ENCODE peak calls at places on chromosomes 16 and 17, in eight cellular contexts. B is mesendoderm; D is HFF-Myc; A is CD4-positive, CD25-positive, alpha-beta regulatory T cell; K is left lung; M is lower lobe of right lung; E is IMR-90; Y is kidney. Q is an unnamed sample.

GRCh38 chr17:9236286-9237052 is 215.2 kb downstream of the NTN1 start:
- DNase-seq in B (no peak), D (no peak), A (no peak), K (no peak), M (peak; percentile 37), E (no peak), Y (peak; percentile 60), Q (no peak)

GRCh38 chr16:68835970-68836369 is 7.4 kb upstream of the TANGO6 start:
- DNase-seq in B (no peak), D (no peak), A (no peak), K (no peak), M (no peak), E (no peak), Y (no peak), Q (no peak)

GRCh38 chr17:60390881-60391418 is 983 bp downstream of the USP32 start:
- DNase-seq in B (peak; percentile 45), D (no peak), A (peak; percentile 45), K (no peak), M (peak; percentile 52), E (peak; percentile 33), Y (peak; percentile 52), Q (no peak)

GRCh38 chr16:22849517-22849916 is 35.6 kb downstream of the HS3ST2 start:
- DNase-seq in B (no peak), D (no peak), A (no peak), K (no peak), M (no peak), E (no peak), Y (no peak), Q (no peak)

GRCh38 chr16:48536600-48537200 is 73.3 kb downstream of the N4BP1 start:
- DNase-seq in B (no peak), D (no peak), A (peak; percentile 28), K (no peak), M (no peak), E (no peak), Y (peak; percentile 35), Q (no peak)

GRCh38 chr17:28554565-28554964 is 2.1 kb upstream of the UNC119 start:
- DNase-seq in B (peak; percentile 51), D (no peak), A (no peak), K (no peak), M (no peak), E (no peak), Y (peak; percentile 48), Q (no peak)

GRCh38 chr17:59372138-59372751 is 40.8 kb downstream of the YPEL2 start:
- DNase-seq in B (no peak), D (peak; percentile 36), A (no peak), K (no peak), M (no peak), E (peak; percentile 54), Y (no peak), Q (no peak)

GRCh38 chr17:62627219-62627903 is at the start of gene MRC2:
- DNase-seq in B (peak; percentile 93), D (peak; percentile 38), A (peak; percentile 26), K (peak; percentile 83), M (peak; percentile 72), E (peak; percentile 82), Y (peak; percentile 93), Q (peak; percentile 89)

GRCh38 chr16:51343411-51343810 is 192.3 kb upstream of the SALL1 start:
- DNase-seq in B (no peak), D (no peak), A (no peak), K (no peak), M (no peak), E (peak; percentile 52), Y (no peak), Q (no peak)

GRCh38 chr16:87308826-87309225 is 8.4 kb downstream of the C16orf95 start:
- DNase-seq in B (no peak), D (no peak), A (peak; percentile 22), K (no peak), M (no peak), E (no peak), Y (no peak), Q (no peak)

GRCh38 chr16:35585411-35585810 is 2126.0 kb downstream of the TP53TG3F start:
- DNase-seq in B (no peak), D (no peak), A (no peak), K (no peak), M (no peak), E (no peak), Y (no peak), Q (no peak)

GRCh38 chr17:48985436-48986245 is 11.5 kb upstream of the IGF2BP1 start:
- DNase-seq in B (no peak), D (no peak), A (no peak), K (no peak), M (no peak), E (no peak), Y (no peak), Q (peak; percentile 27)

GRCh38 chr16:57802635-57803412 is 533 bp upstream of the KIFC3 start:
- DNase-seq in B (peak; percentile 81), D (no peak), A (no peak), K (peak; percentile 67), M (peak; percentile 45), E (peak; percentile 54), Y (peak; percentile 85), Q (no peak)

GRCh38 chr17:16516594-16517018 is 24.6 kb upstream of the LRRC75A start:
- DNase-seq in B (peak; percentile 75), D (peak; percentile 21), A (no peak), K (no peak), M (no peak), E (peak; percentile 80), Y (no peak), Q (no peak)

GRCh38 chr17:57735230-57735629 is 9.9 kb downstream of the CCDC182 start:
- DNase-seq in B (no peak), D (no peak), A (no peak), K (no peak), M (no peak), E (no peak), Y (no peak), Q (no peak)

GRCh38 chr17:28204244-28204643 is 114.8 kb upstream of the TMEM97 start:
- DNase-seq in B (no peak), D (no peak), A (no peak), K (no peak), M (no peak), E (no peak), Y (no peak), Q (no peak)

GRCh38 chr16:25065899-25066298 is 45.6 kb upstream of the LCMT1 start:
- DNase-seq in B (peak; percentile 59), D (no peak), A (no peak), K (no peak), M (no peak), E (no peak), Y (no peak), Q (no peak)

GRCh38 chr16:13629704-13630103 is 290.2 kb upstream of the ERCC4 start:
- DNase-seq in B (no peak), D (no peak), A (no peak), K (no peak), M (no peak), E (no peak), Y (no peak), Q (no peak)

GRCh38 chr16:53973021-53973420 is 269.1 kb downstream of the FTO start:
- DNase-seq in B (peak; percentile 3), D (no peak), A (no peak), K (no peak), M (no peak), E (no peak), Y (no peak), Q (no peak)

GRCh38 chr17:34241062-34241461 is 14.0 kb upstream of the CCL2 start:
- DNase-seq in B (no peak), D (no peak), A (no peak), K (no peak), M (no peak), E (peak; percentile 44), Y (peak; percentile 87), Q (no peak)

DNA sequence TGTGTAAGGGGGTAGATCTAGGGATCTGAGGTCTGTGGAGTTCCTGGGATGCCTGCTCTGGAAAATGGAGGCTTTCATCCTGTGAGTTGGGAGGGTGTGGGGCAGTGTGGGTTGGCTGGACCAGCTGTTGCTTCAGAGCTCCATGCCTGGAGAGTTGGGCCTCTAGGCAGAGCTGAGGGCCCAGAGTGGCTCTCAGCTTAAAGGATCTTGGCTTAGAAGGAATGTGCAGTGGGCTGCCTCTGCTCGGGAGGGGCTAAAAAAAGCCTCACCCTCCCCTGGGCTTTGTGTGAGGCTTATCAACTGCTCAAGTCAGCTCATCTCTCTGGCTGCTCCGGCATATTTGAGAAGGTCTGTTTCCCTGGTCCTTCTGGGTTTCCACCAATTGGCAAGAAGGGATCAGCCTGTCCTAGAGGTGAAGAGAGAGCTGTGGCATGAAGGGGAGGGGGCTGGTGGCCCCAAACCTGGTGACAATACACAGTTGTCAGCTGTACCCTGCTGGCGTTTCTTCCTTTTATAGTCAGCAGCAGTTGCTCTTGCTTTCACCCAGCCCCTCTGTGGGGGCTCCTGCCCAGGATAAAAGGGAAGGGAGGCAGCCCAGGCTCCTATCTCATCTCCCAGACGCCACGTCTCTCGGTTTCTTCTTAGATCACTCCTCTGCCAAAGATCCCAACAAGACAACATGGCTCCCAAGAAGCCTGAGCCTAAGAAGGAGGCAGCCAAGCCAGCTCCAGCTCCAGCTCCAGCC is at the start of gene MYL4:
- DNase-seq in B (peak; percentile 81), D (no peak), A (no peak), K (no peak), M (no peak), E (no peak), Y (no peak), Q (no peak)
- H3K4me3 ChIP-seq in B (no peak within 1 kb of the TSS), D (no peak within 1 kb of the TSS), A (no peak within 1 kb of the TSS), K (no peak within 1 kb of the TSS), M (no peak within 1 kb of the TSS), E (no peak within 1 kb of the TSS), Y (no peak within 1 kb of the TSS), Q (no peak within 1 kb of the TSS)

GRCh38 chr16:4927661-4928060 is 9.3 kb downstream of the PPL start:
- DNase-seq in B (no peak), D (no peak), A (no peak), K (no peak), M (no peak), E (no peak), Y (no peak), Q (no peak)
- H3K4me3 ChIP-seq in B (no peak overlapping the region), D (no peak overlapping the region), A (no peak overlapping the region), K (no peak overlapping the region), M (no peak overlapping the region), E (no peak overlapping the region), Y (no peak overlapping the region), Q (no peak overlapping the region)

DNA sequence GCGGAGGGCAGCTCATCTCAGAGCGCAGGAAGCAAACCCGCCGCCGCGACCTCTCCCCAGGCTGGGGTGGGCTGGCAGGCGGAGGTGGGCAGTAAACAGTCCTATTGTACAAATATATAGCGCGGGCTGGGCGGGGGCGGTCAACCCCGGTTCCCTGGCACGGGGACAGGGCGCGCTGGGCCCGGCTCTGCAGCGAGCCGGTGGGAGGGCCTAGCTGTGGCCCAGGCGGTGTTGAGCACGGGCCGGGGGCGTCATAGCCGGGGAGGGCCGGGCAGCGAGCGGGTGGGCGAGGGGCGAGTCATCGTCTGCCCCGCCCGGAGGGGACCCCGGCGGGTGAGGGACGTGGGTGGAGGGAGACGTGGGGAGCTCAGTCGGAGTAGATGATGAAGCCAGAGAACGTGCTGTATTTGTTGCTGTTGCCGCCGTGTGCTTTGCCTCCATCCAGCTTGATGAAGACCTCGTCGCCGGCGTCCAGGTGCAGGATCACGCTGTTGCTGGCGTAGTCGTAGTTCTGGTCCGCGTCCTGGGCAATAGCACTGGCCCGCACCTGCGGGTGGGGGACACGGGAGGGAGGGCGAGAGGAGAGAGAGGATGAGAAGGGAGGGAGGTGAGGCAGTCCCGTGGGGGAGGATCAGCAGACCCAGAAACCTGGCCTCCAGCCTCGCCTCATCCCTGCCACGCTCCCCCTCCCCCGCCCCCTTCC is 8.1 kb downstream of the C1QL1 start:
- DNase-seq in B (no peak), D (no peak), A (no peak), K (no peak), M (no peak), E (no peak), Y (no peak), Q (no peak)
- H3K4me3 ChIP-seq in B (no peak overlapping the region), D (no peak overlapping the region), A (no peak overlapping the region), K (no peak overlapping the region), M (no peak overlapping the region), E (no peak overlapping the region), Y (no peak overlapping the region), Q (no peak overlapping the region)

GRCh38 chr16:84505249-84506156 is 1.0 kb upstream of the MEAK7 start:
- DNase-seq in B (peak; percentile 32), D (no peak), A (no peak), K (no peak), M (peak; percentile 43), E (no peak), Y (no peak), Q (peak; percentile 67)
- H3K4me3 ChIP-seq in B (no peak overlapping the region), D (peak overlapping the region; percentile 70), A (no peak overlapping the region), K (peak overlapping the region; percentile 74), M (peak overlapping the region; percentile 87), E (peak overlapping the region; percentile 37), Y (peak overlapping the region; percentile 80), Q (peak overlapping the region; percentile 78)